ENCODE peak calls at places on chromosomes 16 and 17, in ten cellular contexts. G is H1, F is OCI-M1, K is LoVo, T is GOT3, M is NCI-H69, U is ureter, I is hypothalamus, Y is fibroblast of lung, O is progenitor cell of endocrine pancreas. C is an unnamed sample.

GRCh38 chr16:50428116-50428515 is 59.3 kb upstream of the BRD7 start:
- DNase-seq in M (no peak), K (no peak), T (no peak), G (no peak), U (no peak), F (no peak), O (no peak), I (no peak), Y (peak; percentile 12), C (no peak)

GRCh38 chr17:78258323-78259229 is 27.1 kb downstream of the TMEM235 start:
- DNase-seq in U (peak; percentile 75), T (no peak), Y (peak; percentile 32), O (no peak), K (no peak), G (no peak), F (peak; percentile 80), I (no peak), M (peak; percentile 90), C (peak; percentile 67)

GRCh38 chr16:69204106-69204655 is 17.2 kb downstream of the SNTB2 start:
- DNase-seq in O (no peak), F (no peak), I (no peak), K (no peak), Y (no peak), M (no peak), G (no peak), T (no peak), U (no peak), C (no peak)

GRCh38 chr17:38364741-38365140 is 13.1 kb downstream of the SOCS7 start:
- DNase-seq in I (no peak), K (no peak), U (no peak), Y (no peak), G (no peak), M (no peak), O (no peak), T (no peak), F (no peak), C (no peak)

GRCh38 chr16:23788653-23789052 is 33.8 kb downstream of the CHP2 start:
- DNase-seq in K (no peak), O (no peak), G (no peak), T (no peak), F (peak; percentile 33), Y (no peak), U (no peak), M (no peak), I (no peak), C (no peak)

GRCh38 chr17:32699247-32699646 is 177.7 kb downstream of the MYO1D start:
- DNase-seq in F (no peak), T (no peak), I (no peak), K (no peak), M (no peak), Y (no peak), O (no peak), U (no peak), G (no peak), C (no peak)

GRCh38 chr17:61862975-61863800 is at the start of gene BRIP1:
- DNase-seq in I (peak; percentile 79), K (peak; percentile 95), F (peak; percentile 96), G (peak; percentile 88), M (peak; percentile 99), Y (peak; percentile 95), O (peak; percentile 84), U (peak; percentile 93), T (peak; percentile 67), C (peak; percentile 80)

GRCh38 chr17:65181237-65182061 is 44.3 kb downstream of the RGS9 start:
- DNase-seq in F (no peak), I (no peak), T (no peak), G (no peak), Y (peak; percentile 31), M (no peak), K (no peak), U (no peak), O (no peak), C (no peak)

GRCh38 chr17:67157732-67158639 is 87.0 kb downstream of the HELZ start:
- DNase-seq in I (no peak), G (no peak), M (peak; percentile 91), F (peak; percentile 75), T (no peak), U (no peak), K (peak; percentile 16), Y (peak; percentile 22), O (no peak), C (no peak)

GRCh38 chr16:88925540-88925887 is 51.5 kb downstream of the CBFA2T3 start:
- DNase-seq in F (no peak), M (no peak), I (no peak), T (no peak), G (no peak), U (no peak), Y (no peak), K (no peak), O (no peak), C (no peak)

GRCh38 chr16:27646811-27647210 is 96.9 kb downstream of the KATNIP start:
- DNase-seq in M (no peak), K (no peak), G (no peak), O (no peak), Y (peak; percentile 8), F (no peak), U (no peak), I (no peak), T (no peak), C (no peak)

GRCh38 chr16:2004795-2005517 is 4.7 kb downstream of the ZNF598 start:
- DNase-seq in G (no peak), I (no peak), O (no peak), K (no peak), U (no peak), Y (no peak), F (no peak), M (no peak), T (no peak), C (no peak)

GRCh38 chr16:81831722-81832126 is 52.6 kb downstream of the PLCG2 start:
- DNase-seq in T (no peak), Y (peak; percentile 41), F (peak; percentile 95), M (no peak), I (peak; percentile 5), G (no peak), K (no peak), O (no peak), U (peak; percentile 60), C (peak; percentile 94)

GRCh38 chr17:30344283-30345088 is 10.6 kb upstream of the TMIGD1 start:
- DNase-seq in U (peak; percentile 52), O (peak; percentile 19), G (no peak), M (peak; percentile 93), T (no peak), F (peak; percentile 96), Y (peak; percentile 55), K (peak; percentile 65), I (peak; percentile 59), C (no peak)

GRCh38 chr16:57509231-57509923 is 23.1 kb upstream of the DOK4 start:
- DNase-seq in U (no peak), Y (no peak), K (no peak), G (no peak), I (no peak), O (no peak), M (peak; percentile 9), F (no peak), T (no peak), C (no peak)

GRCh38 chr17:37142294-37142944 is 193.7 kb downstream of the AATF start:
- DNase-seq in F (no peak), G (no peak), O (no peak), M (peak; percentile 73), U (no peak), K (no peak), Y (no peak), I (no peak), T (no peak), C (no peak)

GRCh38 chr17:60729854-60730253 is 52.2 kb downstream of the BCAS3 start:
- DNase-seq in T (no peak), I (no peak), K (no peak), U (no peak), O (no peak), F (peak; percentile 7), M (no peak), Y (peak; percentile 7), G (no peak), C (no peak)

GRCh38 chr17:40319651-40320550 is 10.9 kb downstream of the RARA start:
- DNase-seq in T (no peak), G (no peak), K (no peak), O (no peak), M (no peak), I (no peak), Y (no peak), F (no peak), U (no peak), C (peak; percentile 95)

GRCh38 chr16:986411-986810 is 4.8 kb downstream of the SOX8 start:
- DNase-seq in O (no peak), I (no peak), M (peak; percentile 10), Y (no peak), U (no peak), T (no peak), G (no peak), F (no peak), K (no peak), C (no peak)

GRCh38 chr17:79315282-79316106 is 240.9 kb downstream of the ENGASE start:
- DNase-seq in K (no peak), G (no peak), I (no peak), T (no peak), F (no peak), M (no peak), U (no peak), O (no peak), Y (no peak), C (no peak)

GRCh38 chr17:45338023-45338781 is 21.4 kb upstream of the MAP3K14 start:
- DNase-seq in F (no peak), G (no peak), U (no peak), T (no peak), O (no peak), I (no peak), M (no peak), K (no peak), Y (no peak), C (no peak)

GRCh38 chr17:62916684-62917571 is 49.1 kb upstream of the TANC2 start:
- DNase-seq in M (no peak), K (no peak), G (no peak), F (no peak), O (no peak), Y (peak; percentile 88), I (no peak), U (no peak), T (no peak), C (no peak)

GRCh38 chr17:17491031-17491471 is 5.1 kb downstream of the RASD1 start:
- DNase-seq in Y (no peak), U (no peak), O (no peak), I (no peak), T (no peak), F (no peak), M (no peak), G (no peak), K (no peak), C (no peak)

GRCh38 chr16:66888647-66889615 is 8.6 kb downstream of the PDP2 start:
- DNase-seq in G (no peak), T (no peak), I (no peak), Y (peak; percentile 43), F (no peak), M (no peak), K (no peak), O (no peak), U (no peak), C (no peak)

GRCh38 chr16:79542196-79542859 is 58.2 kb downstream of the MAF start:
- DNase-seq in F (no peak), O (no peak), K (no peak), M (no peak), Y (no peak), G (no peak), I (peak; percentile 13), T (no peak), U (peak; percentile 50), C (no peak)

GRCh38 chr16:86516618-86517003 is 6.3 kb downstream of the FOXF1 start:
- DNase-seq in U (no peak), G (no peak), Y (peak; percentile 67), I (no peak), F (no peak), O (no peak), M (no peak), K (no peak), T (no peak), C (no peak)

GRCh38 chr16:642189-643049 is 791 bp downstream of the MCRIP2 start:
- DNase-seq in F (peak; percentile 88), U (no peak), G (peak; percentile 73), I (peak; percentile 22), M (peak; percentile 84), T (no peak), K (peak; percentile 63), O (no peak), Y (peak; percentile 17), C (peak; percentile 89)

GRCh38 chr16:88317619-88317977 is 65.2 kb upstream of the ZNF469 start:
- DNase-seq in K (no peak), F (no peak), Y (peak; percentile 68), T (no peak), G (no peak), M (no peak), U (no peak), I (no peak), O (no peak), C (no peak)

C was measured in CD14-positive monocyte.